ENCODE peak calls at places on chromosome 13, in five cellular contexts. W is body of pancreas, Z is thoracic aorta, V is left ventricle myocardium superior, U is H9. Q is an unnamed sample.

GRCh38 chr13:35448465-35448864 is 28.0 kb downstream of the MAB21L1 start:
- DNase-seq in W (no peak), U (no peak), Z (no peak), V (no peak), Q (no peak)

GRCh38 chr13:94414141-94414540 is 65.3 kb downstream of the DCT start:
- DNase-seq in U (no peak), W (no peak), Z (no peak), V (no peak), Q (no peak)

GRCh38 chr13:51451134-51451466 is 1.7 kb downstream of the INTS6 start:
- DNase-seq in W (no peak), Z (no peak), V (no peak), U (no peak), Q (no peak)

GRCh38 chr13:39900106-39900750 is 244.8 kb downstream of the COG6 start:
- DNase-seq in U (no peak), V (no peak), W (no peak), Z (no peak), Q (no peak)

GRCh38 chr13:28754698-28755545 is 36.2 kb upstream of the SLC46A3 start:
- DNase-seq in U (peak; percentile 67), Z (no peak), W (no peak), V (peak; percentile 49), Q (no peak)

GRCh38 chr13:45297456-45298205 is 43.4 kb downstream of the TPT1 start:
- DNase-seq in U (no peak), V (no peak), W (no peak), Z (no peak), Q (no peak)

GRCh38 chr13:50080856-50081105 is 65.5 kb downstream of the KCNRG start:
- DNase-seq in Z (no peak), W (no peak), U (no peak), V (no peak), Q (no peak)

GRCh38 chr13:39035204-39035603 is 2.7 kb downstream of the PROSER1 start:
- DNase-seq in Z (no peak), U (no peak), V (no peak), W (no peak), Q (no peak)

GRCh38 chr13:50714886-50715285 is 128.6 kb downstream of the DLEU7 start:
- DNase-seq in W (no peak), Z (no peak), U (no peak), V (no peak), Q (no peak)

GRCh38 chr13:20001351-20001750 is 42.8 kb downstream of the ZMYM2 start:
- DNase-seq in W (no peak), U (no peak), Z (no peak), V (no peak), Q (no peak)

GRCh38 chr13:91813255-91813654 is 414.8 kb downstream of the GPC5 start:
- DNase-seq in V (peak; percentile 33), Z (no peak), U (no peak), W (peak; percentile 8), Q (no peak)

GRCh38 chr13:67353891-67354459 is 123.8 kb upstream of the PCDH9 start:
- DNase-seq in Z (no peak), W (no peak), V (no peak), U (no peak), Q (no peak)

GRCh38 chr13:61413572-61413971 is 2.1 kb downstream of the PCDH20 start:
- DNase-seq in V (peak; percentile 22), Z (no peak), W (no peak), U (peak; percentile 36), Q (peak; percentile 51)

GRCh38 chr13:63409791-63410351 is 1994.2 kb upstream of the PCDH20 start:
- DNase-seq in W (no peak), Z (no peak), U (no peak), V (no peak), Q (no peak)

GRCh38 chr13:74246398-74246975 is 112.3 kb upstream of the KLF12 start:
- DNase-seq in W (no peak), Z (no peak), U (no peak), V (no peak), Q (no peak)

GRCh38 chr13:48993150-48993549 is 17.4 kb downstream of the FNDC3A start:
- DNase-seq in W (no peak), V (no peak), Z (no peak), U (no peak), Q (no peak)

GRCh38 chr13:105346141-105346766 is 1189.2 kb downstream of the EFNB2 start:
- DNase-seq in Z (no peak), W (no peak), U (no peak), V (no peak), Q (no peak)

Q was measured in neural progenitor cell.